ENCODE peak calls at places on chromosomes 4 and X, in nine cellular contexts. B is AG04450, F is GM12891, P is H54, R is neural crest cell, M is GDM1, Y is NAMALWA, W is smooth muscle cell of the brain vasculature, S is NCI-H1417. X is an unnamed sample.

GRCh38 chr4:182063651-182064050 is 179.6 kb upstream of the TENM3 start:
- DNase-seq in B (no peak), M (no peak), S (no peak), F (no peak), W (no peak), R (no peak), P (no peak), Y (no peak), X (no peak)

GRCh38 chr4:1726146-1726934 is 5.0 kb downstream of the TACC3 start:
- DNase-seq in Y (peak; percentile 90), S (peak; percentile 88), F (peak; percentile 71), R (peak; percentile 97), P (peak; percentile 53), M (peak; percentile 81), B (peak; percentile 43), W (peak; percentile 80), X (peak; percentile 63)

GRCh38 chrX:55619547-55619946 is 3.7 kb upstream of the FOXR2 start:
- DNase-seq in R (no peak), F (no peak), B (no peak), P (no peak), M (no peak), S (no peak), W (no peak), Y (no peak), X (no peak)

GRCh38 chr4:80162418-80162817 is 34.9 kb upstream of the PRDM8 start:
- DNase-seq in F (no peak), R (no peak), Y (no peak), P (no peak), B (no peak), S (no peak), W (no peak), M (no peak), X (no peak)

GRCh38 chrX:9668537-9668936 is 97.1 kb downstream of the GPR143 start:
- DNase-seq in F (no peak), M (no peak), P (no peak), Y (no peak), W (no peak), R (no peak), B (peak; percentile 43), S (no peak), X (no peak)

GRCh38 chrX:53287493-53288138 is 6.2 kb upstream of the IQSEC2 start:
- DNase-seq in S (peak; percentile 80), P (peak; percentile 20), F (no peak), Y (peak; percentile 3), R (no peak), W (no peak), B (no peak), M (peak; percentile 74), X (peak; percentile 59)

GRCh38 chr4:76772498-76773106 is 125.3 kb downstream of the SOWAHB start:
- DNase-seq in R (no peak), P (no peak), M (no peak), S (no peak), W (no peak), B (no peak), F (no peak), Y (no peak), X (no peak)

GRCh38 chr4:184801781-184802180 is 24.0 kb downstream of the ACSL1 start:
- DNase-seq in R (no peak), S (no peak), P (peak; percentile 43), Y (no peak), B (no peak), F (no peak), M (no peak), W (no peak), X (no peak)

GRCh38 chr4:90211174-90211573 is 84.0 kb downstream of the CCSER1 start:
- DNase-seq in F (no peak), B (no peak), S (no peak), M (no peak), Y (no peak), P (no peak), R (no peak), W (no peak), X (no peak)

GRCh38 chr4:61714387-61714890 is 514.3 kb downstream of the ADGRL3 start:
- DNase-seq in M (no peak), R (no peak), S (no peak), F (no peak), P (no peak), W (no peak), B (no peak), Y (no peak), X (no peak)

GRCh38 chrX:154486052-154486395 is 391 bp downstream of the UBL4A start:
- DNase-seq in P (no peak), B (no peak), F (no peak), R (no peak), M (no peak), W (no peak), Y (peak; percentile 37), S (peak; percentile 54), X (no peak)